ENCODE peak calls at places on chromosome 7, in five cellular contexts. One of them, this sample, is unnamed.

GRCh38 chr7:151822541-151823181 is 54.3 kb downstream of the PRKAG2 start:
- DNase-seq in GM04503: no peak
- DNase-seq in brain microvascular endothelial cell: no peak
- DNase-seq in hippocampal formation: no peak
- DNase-seq in NCI-H2081: no peak
- DNase-seq in this sample: no peak

GRCh38 chr7:19575909-19576557 is 132.8 kb downstream of the POLR1F start:
- DNase-seq in NCI-H2081: no peak
- DNase-seq in brain microvascular endothelial cell: no peak
- DNase-seq in GM04503: no peak
- DNase-seq in hippocampal formation: no peak
- DNase-seq in this sample: no peak

GRCh38 chr7:149196705-149197171 is 1.4 kb downstream of the ZNF282 start:
- DNase-seq in hippocampal formation: no peak
- DNase-seq in NCI-H2081: peak
- DNase-seq in GM04503: no peak
- DNase-seq in brain microvascular endothelial cell: no peak
- DNase-seq in this sample: no peak

GRCh38 chr7:25369794-25370193 is 141.5 kb upstream of the NPVF start:
- DNase-seq in NCI-H2081: peak
- DNase-seq in brain microvascular endothelial cell: no peak
- DNase-seq in GM04503: no peak
- DNase-seq in hippocampal formation: no peak
- DNase-seq in this sample: no peak

GRCh38 chr7:31882187-31882586 is 188.0 kb downstream of the PDE1C start:
- DNase-seq in brain microvascular endothelial cell: no peak
- DNase-seq in hippocampal formation: peak
- DNase-seq in GM04503: no peak
- DNase-seq in NCI-H2081: no peak
- DNase-seq in this sample: peak

GRCh38 chr7:28168393-28169158 is 12.0 kb downstream of the JAZF1 start:
- DNase-seq in hippocampal formation: no peak
- DNase-seq in GM04503: no peak
- DNase-seq in NCI-H2081: no peak
- DNase-seq in brain microvascular endothelial cell: no peak
- DNase-seq in this sample: no peak

GRCh38 chr7:47471831-47472230 is 110.1 kb downstream of the TNS3 start:
- DNase-seq in hippocampal formation: no peak
- DNase-seq in brain microvascular endothelial cell: no peak
- DNase-seq in GM04503: no peak
- DNase-seq in NCI-H2081: no peak
- DNase-seq in this sample: no peak

GRCh38 chr7:19762631-19763030 is 10.8 kb downstream of the TMEM196 start:
- DNase-seq in GM04503: no peak
- DNase-seq in NCI-H2081: no peak
- DNase-seq in brain microvascular endothelial cell: no peak
- DNase-seq in hippocampal formation: no peak
- DNase-seq in this sample: no peak

GRCh38 chr7:36408589-36408988 is 18.9 kb downstream of the ANLN start:
- DNase-seq in brain microvascular endothelial cell: no peak
- DNase-seq in NCI-H2081: peak
- DNase-seq in hippocampal formation: peak
- DNase-seq in GM04503: no peak
- DNase-seq in this sample: no peak

GRCh38 chr7:151648429-151648828 is 128.7 kb upstream of the RHEB start:
- DNase-seq in NCI-H2081: no peak
- DNase-seq in GM04503: no peak
- DNase-seq in brain microvascular endothelial cell: no peak
- DNase-seq in hippocampal formation: no peak
- DNase-seq in this sample: no peak

GRCh38 chr7:77415474-77415821 is 701 bp downstream of the GSAP start:
- DNase-seq in brain microvascular endothelial cell: no peak
- DNase-seq in hippocampal formation: no peak
- DNase-seq in GM04503: no peak
- DNase-seq in NCI-H2081: no peak
- DNase-seq in this sample: peak

GRCh38 chr7:137846588-137847417 is at the start of gene DGKI:
- DNase-seq in hippocampal formation: peak
- DNase-seq in GM04503: no peak
- DNase-seq in brain microvascular endothelial cell: no peak
- DNase-seq in NCI-H2081: peak
- DNase-seq in this sample: peak

GRCh38 chr7:44885394-44886317 is at the start of gene PURB:
- DNase-seq in brain microvascular endothelial cell: peak
- DNase-seq in hippocampal formation: peak
- DNase-seq in GM04503: peak
- DNase-seq in NCI-H2081: peak
- DNase-seq in this sample: peak